ENCODE peak calls at places on chromosomes 13 and 19, in ten cellular contexts. X is AG10803; V is neural crest cell; G is mesothelial cell of epicardium; K is PC-3; I is CD8-positive, alpha-beta T cell; H is body of pancreas; T is Caco-2; N is cardiac muscle cell; F is cardiac fibroblast. L is an unnamed sample.

GRCh38 chr19:17105548-17105947 is 30.0 kb downstream of the MYO9B start:
- DNase-seq in G (no peak), I (no peak), F (no peak), V (no peak), T (no peak), X (no peak), N (no peak), K (no peak), H (no peak), L (no peak)

GRCh38 chr19:30757836-30758617 is 385.8 kb downstream of the ZNF536 start:
- DNase-seq in G (no peak), F (no peak), T (no peak), V (no peak), I (no peak), K (no peak), N (no peak), X (no peak), H (no peak), L (no peak)

GRCh38 chr19:42455621-42456081 is 12.9 kb upstream of the CXCL17 start:
- DNase-seq in K (peak), G (no peak), F (no peak), I (no peak), N (no peak), V (no peak), X (no peak), H (no peak), T (peak), L (no peak)

GRCh38 chr13:94968040-94968756 is 255.9 kb upstream of the SOX21 start:
- DNase-seq in H (no peak), F (peak), G (peak), K (no peak), X (no peak), N (peak), T (no peak), I (no peak), V (peak), L (no peak)

GRCh38 chr19:18171605-18172327 is 1.8 kb upstream of the IFI30 start:
- DNase-seq in G (no peak), H (peak), I (no peak), N (no peak), V (no peak), X (no peak), T (no peak), F (no peak), K (no peak), L (no peak)

GRCh38 chr13:27375686-27376326 is 48.6 kb upstream of the GTF3A start:
- DNase-seq in X (peak), I (peak), K (peak), F (peak), V (peak), H (peak), G (peak), T (peak), N (peak), L (no peak)

GRCh38 chr13:113836917-113837553 is 26.8 kb downstream of the GAS6 start:
- DNase-seq in V (no peak), X (peak), T (no peak), G (no peak), I (no peak), F (peak), H (peak), N (peak), K (peak), L (peak)

GRCh38 chr19:58326501-58326913 is 287 bp upstream of the ZSCAN22 start:
- DNase-seq in I (no peak), X (no peak), T (no peak), F (no peak), G (no peak), V (no peak), H (no peak), K (no peak), N (no peak), L (no peak)

GRCh38 chr19:15243236-15243957 is 11.1 kb upstream of the EPHX3 start:
- DNase-seq in G (no peak), V (no peak), N (no peak), K (no peak), H (no peak), X (no peak), F (no peak), T (no peak), I (no peak), L (peak)

GRCh38 chr13:114088863-114089262 is 43.6 kb downstream of the RASA3 start:
- DNase-seq in F (no peak), I (no peak), T (no peak), K (no peak), V (no peak), N (no peak), X (no peak), G (no peak), H (peak), L (peak)

GRCh38 chr13:32048816-32049215 is 17.2 kb downstream of the FRY start:
- DNase-seq in T (no peak), G (no peak), I (no peak), F (no peak), H (no peak), K (peak), N (no peak), X (no peak), V (no peak), L (no peak)

GRCh38 chr19:34904846-34905527 is 21.7 kb upstream of the ZNF30 start:
- DNase-seq in G (no peak), T (no peak), X (no peak), V (no peak), F (no peak), N (peak), I (no peak), H (no peak), K (no peak), L (no peak)

DNA sequence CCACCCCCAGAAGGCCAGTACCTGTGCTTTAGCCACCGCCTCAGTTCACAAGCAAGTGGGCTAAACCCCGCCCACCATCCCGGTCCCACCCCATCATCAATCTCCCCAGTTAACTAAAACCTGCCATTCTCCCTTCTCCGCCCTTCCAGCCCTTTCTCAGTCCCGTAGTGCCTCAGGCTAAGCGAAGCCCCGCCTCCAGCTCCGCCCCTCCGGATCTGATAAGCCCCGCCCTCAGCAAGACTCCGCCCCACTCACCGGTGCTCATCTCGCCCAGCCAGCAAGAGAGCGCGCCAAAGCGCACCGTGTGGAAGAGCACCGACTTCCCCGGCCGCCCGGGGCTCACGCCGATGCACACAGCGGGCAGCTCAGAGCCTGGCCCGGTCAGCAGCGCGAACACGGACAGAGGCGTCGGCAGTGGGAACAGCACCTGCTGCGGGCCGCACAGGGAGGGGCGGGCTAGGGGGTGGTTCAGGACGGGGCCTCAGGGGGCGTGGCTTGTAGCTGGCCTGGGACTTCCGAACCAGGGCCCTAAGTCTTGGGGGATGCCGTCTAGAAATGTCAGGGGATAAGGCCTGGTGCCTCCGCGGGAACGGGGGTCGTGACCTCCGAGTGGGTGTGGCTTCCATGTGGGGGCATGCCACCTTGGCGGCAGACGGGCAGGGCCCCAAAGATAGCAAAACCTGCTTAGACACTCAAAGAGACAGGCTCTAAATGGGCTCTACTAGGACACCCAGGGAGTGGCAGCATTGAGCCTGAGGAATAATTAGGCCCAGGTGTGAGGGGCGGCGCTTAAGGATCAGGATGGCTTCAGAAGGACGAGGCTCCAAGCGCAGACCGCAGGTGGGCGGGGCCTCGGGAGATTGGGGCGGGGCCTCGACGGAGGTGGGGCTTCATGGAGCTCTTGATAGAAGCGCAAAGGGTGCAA is 21.4 kb downstream of the MAP4K1 start:
- DNase-seq in G (peak), N (peak), K (peak), F (no peak), X (no peak), I (no peak), V (peak), H (peak), T (peak), L (no peak)
- TF ChIP-seq CTCF in G (no peak), N (no peak), K (no peak), F (no peak), X (no peak), I (no peak), V (no peak), H (no peak), T (peak), L (no peak)

GRCh38 chr13:68234278-68234677 is 1004.1 kb upstream of the PCDH9 start:
- DNase-seq in V (no peak), I (no peak), K (peak), X (no peak), T (no peak), G (no peak), F (peak), N (peak), H (no peak), L (no peak)
- TF ChIP-seq CTCF in V (no peak), I (no peak), K (peak), X (no peak), T (peak), G (no peak), F (no peak), N (no peak), H (no peak), L (no peak)

GRCh38 chr13:105105471-105105870 is 1430.0 kb downstream of the EFNB2 start:
- DNase-seq in H (no peak), I (no peak), T (no peak), K (no peak), G (no peak), V (no peak), F (no peak), X (no peak), N (no peak), L (no peak)
- TF ChIP-seq CTCF in H (no peak), I (no peak), T (no peak), K (no peak), G (no peak), V (no peak), F (no peak), X (no peak), N (no peak), L (no peak)

GRCh38 chr19:32345261-32346207 is at the start of gene ZNF507:
- DNase-seq in V (peak), T (peak), F (peak), N (peak), I (peak), H (peak), K (peak), G (peak), X (peak), L (peak)
- TF ChIP-seq CTCF in V (no peak), T (no peak), F (no peak), N (no peak), I (no peak), H (no peak), K (no peak), G (no peak), X (no peak), L (no peak)

L was measured in kidney.